ENCODE peak calls at places on chromosomes 12 and 14, in six cellular contexts. L, G, S, N, W and V are unnamed samples.
A peak's percentile ranks its signal among the peaks of the same experiment; 100 is the strongest.

GRCh38 chr12:2642896-2643425 is 151.8 kb upstream of the FKBP4 start:
- DNase-seq in G (no peak), S (no peak), N (no peak), W (no peak), L (peak; percentile 37), V (no peak)

GRCh38 chr12:2168808-2169207 is 116.0 kb downstream of the CACNA1C start:
- DNase-seq in S (no peak), W (no peak), G (peak; percentile 77), L (no peak), N (no peak), V (no peak)

GRCh38 chr12:42498549-42499247 is 90.8 kb downstream of the PRICKLE1 start:
- DNase-seq in L (no peak), W (no peak), S (no peak), G (no peak), N (no peak), V (no peak)

GRCh38 chr12:96386794-96387193 is 13.4 kb downstream of the CDK17 start:
- DNase-seq in S (no peak), W (no peak), G (no peak), L (no peak), N (no peak), V (no peak)

GRCh38 chr12:49098035-49098451 is 3.4 kb upstream of the DHH start:
- DNase-seq in S (peak; percentile 67), N (no peak), L (peak; percentile 97), G (no peak), W (peak; percentile 69), V (peak; percentile 57)

GRCh38 chr14:20986811-20987210 is 3.0 kb upstream of the METTL17 start:
- DNase-seq in S (peak; percentile 74), L (no peak), W (no peak), N (no peak), G (peak; percentile 96), V (no peak)

GRCh38 chr12:47818701-47819543 is 781 bp downstream of the HDAC7 start:
- DNase-seq in N (peak; percentile 95), S (no peak), G (no peak), W (peak; percentile 69), L (peak; percentile 91), V (peak; percentile 59)

GRCh38 chr14:66482873-66483272 is 3.3 kb upstream of the CCDC196 start:
- DNase-seq in W (no peak), G (no peak), S (no peak), L (no peak), N (no peak), V (no peak)

GRCh38 chr12:47835831-47836155 is 16.1 kb upstream of the HDAC7 start:
- DNase-seq in N (no peak), L (no peak), S (no peak), G (peak; percentile 82), W (no peak), V (no peak)

GRCh38 chr14:64569108-64570045 is 19.6 kb downstream of the PPP1R36 start:
- DNase-seq in N (no peak), S (no peak), L (no peak), G (peak; percentile 77), W (no peak), V (no peak)

GRCh38 chr12:88960213-88960878 is 380.1 kb upstream of the KITLG start:
- DNase-seq in S (no peak), L (no peak), W (no peak), N (no peak), G (peak; percentile 37), V (no peak)

GRCh38 chr14:21494902-21495762 is 16.0 kb downstream of the METTL3 start:
- DNase-seq in G (no peak), L (no peak), N (no peak), W (no peak), S (no peak), V (no peak)

GRCh38 chr14:94337274-94337673 is 14.1 kb upstream of the SERPINA6 start:
- DNase-seq in S (no peak), N (no peak), L (no peak), W (no peak), G (peak; percentile 71), V (no peak)

GRCh38 chr12:15644700-15645099 is 144.5 kb downstream of the EPS8 start:
- DNase-seq in N (no peak), G (no peak), L (no peak), W (no peak), S (no peak), V (no peak)

GRCh38 chr12:14997998-14998397 is 25.2 kb downstream of the PDE6H start:
- DNase-seq in G (no peak), L (no peak), S (no peak), N (no peak), W (no peak), V (no peak)

GRCh38 chr14:52348796-52349195 is 34.7 kb downstream of the PTGER2 start:
- DNase-seq in G (no peak), N (no peak), S (no peak), L (no peak), W (no peak), V (no peak)

GRCh38 chr14:68510951-68511726 is 281.7 kb downstream of the ZFP36L1 start:
- DNase-seq in S (no peak), G (no peak), L (no peak), N (no peak), W (no peak), V (no peak)

GRCh38 chr14:36207500-36207899 is 31.0 kb upstream of the PTCSC3 start:
- DNase-seq in L (no peak), N (no peak), S (peak; percentile 6), W (no peak), G (no peak), V (no peak)

GRCh38 chr12:533718-534117 is 74.0 kb downstream of the B4GALNT3 start:
- DNase-seq in W (no peak), N (no peak), S (no peak), G (no peak), L (no peak), V (no peak)

GRCh38 chr12:121796855-121797751 is 3.6 kb upstream of the RHOF start:
- DNase-seq in G (peak; percentile 76), S (no peak), W (no peak), L (peak; percentile 98), N (peak; percentile 97), V (no peak)

GRCh38 chr14:59086241-59086899 is 102.1 kb upstream of the DAAM1 start:
- DNase-seq in G (no peak), W (no peak), S (no peak), L (no peak), N (no peak), V (no peak)

GRCh38 chr12:45587877-45588530 is 141.5 kb upstream of the ARID2 start:
- DNase-seq in G (no peak), L (no peak), N (no peak), W (no peak), S (no peak), V (no peak)

GRCh38 chr12:7113389-7113871 is 4.4 kb upstream of the C1RL start:
- DNase-seq in G (peak; percentile 17), N (no peak), L (peak; percentile 71), W (peak; percentile 73), S (peak; percentile 67), V (no peak)

GRCh38 chr12:46744256-46744655 is 81.5 kb downstream of the SLC38A4 start:
- DNase-seq in W (no peak), N (no peak), S (no peak), L (no peak), G (no peak), V (no peak)

GRCh38 chr14:86334355-86334754 is 804.4 kb downstream of the FLRT2 start:
- DNase-seq in G (no peak), W (no peak), N (no peak), L (no peak), S (no peak), V (no peak)

GRCh38 chr12:123998960-123999359 is 25.9 kb downstream of the ZNF664 start:
- DNase-seq in G (no peak), S (no peak), L (no peak), W (no peak), N (no peak), V (no peak)

DNA sequence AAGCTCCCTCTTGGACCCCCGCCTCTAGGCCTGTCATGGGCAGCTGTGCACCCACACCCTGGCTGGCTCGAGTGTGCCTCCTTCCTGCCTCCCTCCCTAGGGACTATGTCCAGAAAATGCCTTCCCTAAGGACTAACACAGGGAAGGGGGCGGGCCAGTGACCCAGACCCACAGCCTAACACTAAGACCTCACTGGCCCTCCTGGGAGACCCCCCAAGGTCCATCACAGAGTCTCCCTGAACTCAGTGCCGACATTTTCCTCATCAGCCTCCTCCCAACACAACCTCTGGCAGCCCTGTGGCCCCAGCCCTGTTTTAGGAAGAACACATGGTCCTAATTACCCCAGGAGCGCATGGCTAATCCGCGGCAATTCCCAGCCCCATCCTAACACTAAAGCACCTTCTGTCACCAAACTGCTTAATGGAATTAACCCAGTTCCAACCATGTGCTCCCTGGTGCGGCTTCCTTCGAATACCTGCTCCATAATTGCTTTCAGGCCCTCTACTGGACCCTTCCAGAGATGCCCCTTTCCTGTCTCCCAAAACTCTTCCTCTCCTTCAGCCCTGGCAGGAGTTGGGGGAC is 5.6 kb downstream of the MSI1 start:
- DNase-seq in G (no peak), W (no peak), S (no peak), L (peak; percentile 74), N (no peak), V (no peak)
- TF ChIP-seq CTCF in G (no peak), W (no peak), S (no peak), L (peak; percentile 50), N (no peak), V (no peak)

GRCh38 chr12:71441836-71442566 is 2.4 kb downstream of the LGR5 start:
- DNase-seq in N (no peak), L (no peak), W (no peak), S (no peak), G (no peak), V (no peak)
- TF ChIP-seq CTCF in N (no peak), L (peak; percentile 31), W (no peak), S (peak; percentile 49), G (no peak), V (no peak)

DNA sequence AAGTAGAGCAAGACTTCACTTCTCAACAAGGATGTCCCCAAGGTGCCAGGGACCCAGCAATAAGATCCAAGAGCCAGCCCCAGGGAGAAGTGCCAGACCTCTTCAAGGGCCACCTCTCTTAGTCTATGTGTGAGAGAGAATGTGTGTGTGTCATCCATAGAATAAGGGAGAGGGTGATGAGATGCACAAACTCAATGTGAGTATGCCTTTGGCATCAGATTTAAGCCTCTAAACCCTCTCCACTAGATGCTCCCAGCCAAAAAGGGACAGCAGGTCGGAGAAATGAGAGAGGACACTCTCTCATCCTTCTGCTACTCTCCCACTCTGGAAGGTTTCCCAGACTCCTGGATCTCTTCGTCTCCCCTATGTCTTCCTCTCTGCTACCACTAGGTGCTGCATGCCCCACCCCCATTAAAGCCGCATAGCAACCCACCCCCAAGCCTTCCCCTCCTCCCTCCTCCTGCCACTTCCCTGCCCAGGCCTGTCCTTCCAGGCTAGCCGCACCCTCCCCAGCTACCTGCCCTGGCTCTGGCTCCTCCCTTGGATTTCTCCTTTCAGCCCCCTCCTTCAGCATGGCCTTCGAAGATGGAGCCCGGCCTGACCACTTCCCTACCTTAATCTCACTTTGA is 7.6 kb downstream of the RARG start:
- DNase-seq in W (no peak), L (peak; percentile 95), N (no peak), G (peak; percentile 67), S (peak; percentile 50), V (no peak)
- TF ChIP-seq CTCF in W (no peak), L (peak; percentile 78), N (no peak), G (peak; percentile 57), S (peak; percentile 35), V (no peak)

DNA sequence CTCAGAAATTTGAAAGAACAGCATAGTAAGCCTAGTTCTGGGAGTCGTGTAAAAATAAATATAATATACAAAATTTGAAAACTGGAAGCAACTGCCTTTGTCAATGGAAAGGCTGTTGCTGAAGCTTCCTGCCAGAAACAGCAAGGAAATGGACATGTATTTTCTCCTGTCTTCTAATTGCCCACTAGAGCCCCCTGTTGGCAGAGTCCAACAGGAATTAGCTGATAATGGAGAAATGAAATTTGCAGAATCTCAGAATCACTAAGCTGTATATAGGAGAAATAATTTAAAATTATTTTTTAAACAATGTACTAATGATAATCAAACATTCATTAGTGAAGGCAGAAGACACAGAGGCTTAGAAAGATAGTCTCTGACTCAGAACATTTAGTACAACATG is 414.8 kb downstream of the SLC6A15 start:
- DNase-seq in S (peak; percentile 38), W (no peak), L (no peak), N (no peak), G (no peak), V (no peak)
- TF ChIP-seq CTCF in S (peak; percentile 64), W (no peak), L (peak; percentile 66), N (no peak), G (peak; percentile 51), V (no peak)